ENCODE peak calls at places on chromosomes 7 and 10, in ten cellular contexts. I is transverse colon, Y is body of pancreas, K is GM10248, Q is Panc1, R is Calu3, X is ovary, S is choroid plexus epithelial cell, U is mammary epithelial cell, W is K562. J is an unnamed sample.

GRCh38 chr7:32069251-32069650 is 956 bp downstream of the PDE1C start:
- DNase-seq in I (no peak), Y (no peak), K (no peak), Q (no peak), R (no peak), X (no peak), S (no peak), U (peak), W (no peak), J (no peak)

GRCh38 chr7:127362364-127363027 is 30.0 kb downstream of the ZNF800 start:
- DNase-seq in I (no peak), Y (no peak), K (no peak), Q (no peak), R (no peak), X (no peak), S (no peak), U (no peak), W (no peak), J (no peak)

GRCh38 chr10:50540826-50541122 is 83.0 kb downstream of the SGMS1 start:
- DNase-seq in I (no peak), Y (no peak), K (no peak), Q (no peak), R (no peak), X (no peak), S (no peak), U (no peak), W (no peak), J (no peak)

GRCh38 chr10:95431900-95432342 is 129.2 kb downstream of the SORBS1 start:
- DNase-seq in I (no peak), Y (no peak), K (no peak), Q (no peak), R (no peak), X (no peak), S (peak), U (peak), W (no peak), J (peak)

GRCh38 chr7:105600720-105601550 is 19.6 kb upstream of the EFCAB10 start:
- DNase-seq in I (no peak), Y (no peak), K (no peak), Q (no peak), R (no peak), X (no peak), S (no peak), U (peak), W (peak), J (no peak)

GRCh38 chr7:132580277-132580676 is 4.0 kb upstream of the PLXNA4 start:
- DNase-seq in I (no peak), Y (no peak), K (no peak), Q (no peak), R (no peak), X (no peak), S (peak), U (peak), W (peak), J (no peak)

GRCh38 chr7:98126311-98127142 is 19.9 kb downstream of the LMTK2 start:
- DNase-seq in I (no peak), Y (no peak), K (no peak), Q (no peak), R (no peak), X (no peak), S (no peak), U (no peak), W (no peak), J (no peak)

GRCh38 chr7:24741691-24742639 is 15.3 kb downstream of the GSDME start:
- DNase-seq in I (no peak), Y (peak), K (no peak), Q (no peak), R (no peak), X (peak), S (peak), U (peak), W (no peak), J (no peak)

GRCh38 chr10:75140246-75140645 is 28.8 kb downstream of the SAMD8 start:
- DNase-seq in I (no peak), Y (no peak), K (no peak), Q (no peak), R (no peak), X (no peak), S (no peak), U (no peak), W (no peak), J (no peak)

GRCh38 chr10:78685466-78686163 is 383.2 kb upstream of the ZMIZ1 start:
- DNase-seq in I (no peak), Y (no peak), K (no peak), Q (no peak), R (peak), X (no peak), S (peak), U (no peak), W (no peak), J (no peak)

GRCh38 chr10:69567920-69568319 is 5.3 kb downstream of the NEUROG3 start:
- DNase-seq in I (peak), Y (peak), K (no peak), Q (no peak), R (peak), X (no peak), S (peak), U (peak), W (peak), J (no peak)

GRCh38 chr7:2036786-2037185 is 196.0 kb downstream of the MAD1L1 start:
- DNase-seq in I (no peak), Y (no peak), K (no peak), Q (no peak), R (no peak), X (no peak), S (no peak), U (no peak), W (no peak), J (no peak)

GRCh38 chr10:25858076-25858475 is 76.0 kb upstream of the MYO3A start:
- DNase-seq in I (no peak), Y (no peak), K (no peak), Q (no peak), R (no peak), X (no peak), S (no peak), U (no peak), W (no peak), J (no peak)

GRCh38 chr7:45293295-45293942 is 135.8 kb downstream of the RAMP3 start:
- DNase-seq in I (no peak), Y (no peak), K (no peak), Q (no peak), R (no peak), X (no peak), S (no peak), U (no peak), W (no peak), J (no peak)

GRCh38 chr7:125670926-125671572 is 741.4 kb upstream of the POT1 start:
- DNase-seq in I (no peak), Y (no peak), K (peak), Q (peak), R (no peak), X (no peak), S (peak), U (peak), W (peak), J (no peak)

GRCh38 chr10:61902448-61903183 is 1.1 kb downstream of the ARID5B start:
- DNase-seq in I (peak), Y (peak), K (peak), Q (peak), R (peak), X (peak), S (peak), U (peak), W (peak), J (peak)
- TF ChIP-seq CTCF in I (peak), Y (peak), K (peak), Q (peak), R (no peak), X (no peak), S (peak), U (peak), W (peak), J (no peak)

GRCh38 chr7:112790651-112790973 is 419 bp upstream of the TMEM168 start:
- DNase-seq in I (no peak), Y (no peak), K (peak), Q (no peak), R (no peak), X (no peak), S (peak), U (no peak), W (no peak), J (peak)

GRCh38 chr7:112788778-112789343 is 1.3 kb downstream of the TMEM168 start:
- DNase-seq in I (peak), Y (no peak), K (no peak), Q (no peak), R (no peak), X (no peak), S (no peak), U (no peak), W (no peak), J (no peak)

GRCh38 chr7:112791465-112792168 is 1.4 kb upstream of the TMEM168 start:
- DNase-seq in I (no peak), Y (no peak), K (no peak), Q (no peak), R (peak), X (no peak), S (no peak), U (no peak), W (no peak), J (no peak)

GRCh38 chr7:112789453-112789823 is 755 bp downstream of the TMEM168 start:
- DNase-seq in I (no peak), Y (no peak), K (peak), Q (no peak), R (no peak), X (no peak), S (no peak), U (no peak), W (no peak), J (no peak)

GRCh38 chr7:112789824-112790650 is at the start of gene TMEM168:
- DNase-seq in I (peak), Y (peak), K (peak), Q (no peak), R (peak), X (peak), S (peak), U (peak), W (peak), J (peak)
- TF ChIP-seq CTCF in I (no peak), Y (no peak), K (no peak), Q (no peak), R (no peak), X (no peak), S (peak), U (no peak), W (peak), J (no peak)

GRCh38 chr7:101410743-101411476 is 48.2 kb downstream of the COL26A1 start:
- DNase-seq in I (peak), Y (peak), K (peak), Q (no peak), R (peak), X (no peak), S (peak), U (no peak), W (peak), J (peak)

GRCh38 chr7:101412976-101413375 is 50.3 kb downstream of the COL26A1 start:
- DNase-seq in I (no peak), Y (no peak), K (no peak), Q (no peak), R (no peak), X (no peak), S (no peak), U (no peak), W (no peak), J (no peak)

GRCh38 chr7:101405474-101406067 is 42.9 kb downstream of the COL26A1 start:
- DNase-seq in I (no peak), Y (no peak), K (peak), Q (no peak), R (no peak), X (no peak), S (no peak), U (no peak), W (no peak), J (no peak)

DNA sequence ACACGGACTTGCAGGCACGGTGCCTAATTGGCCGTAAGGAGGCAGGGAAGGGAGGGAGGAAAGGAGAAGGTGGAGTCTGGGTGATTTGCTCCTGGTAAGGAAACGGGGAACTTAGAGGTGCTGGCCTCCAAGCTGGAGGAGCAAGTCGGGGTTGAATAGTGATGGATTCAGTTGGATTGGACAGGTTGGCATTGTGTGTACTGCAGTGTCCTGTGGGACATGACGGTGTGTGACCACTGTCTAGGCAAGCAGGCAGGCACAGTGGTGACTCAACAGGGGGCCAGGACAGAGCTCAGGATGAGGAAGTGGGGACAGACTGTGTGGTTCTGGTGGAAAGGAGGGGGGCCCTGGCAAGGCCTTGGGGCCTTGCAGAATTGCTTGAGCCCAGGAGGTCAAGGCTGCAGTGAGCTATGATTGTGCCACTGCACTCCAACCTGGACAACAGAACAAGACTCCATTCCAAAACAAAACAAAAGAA is 48.8 kb downstream of the COL26A1 start:
- DNase-seq in I (no peak), Y (no peak), K (no peak), Q (no peak), R (no peak), X (no peak), S (no peak), U (no peak), W (no peak), J (no peak)
- TF ChIP-seq CTCF in I (no peak), Y (no peak), K (no peak), Q (no peak), R (no peak), X (no peak), S (no peak), U (no peak), W (peak), J (no peak)

DNA sequence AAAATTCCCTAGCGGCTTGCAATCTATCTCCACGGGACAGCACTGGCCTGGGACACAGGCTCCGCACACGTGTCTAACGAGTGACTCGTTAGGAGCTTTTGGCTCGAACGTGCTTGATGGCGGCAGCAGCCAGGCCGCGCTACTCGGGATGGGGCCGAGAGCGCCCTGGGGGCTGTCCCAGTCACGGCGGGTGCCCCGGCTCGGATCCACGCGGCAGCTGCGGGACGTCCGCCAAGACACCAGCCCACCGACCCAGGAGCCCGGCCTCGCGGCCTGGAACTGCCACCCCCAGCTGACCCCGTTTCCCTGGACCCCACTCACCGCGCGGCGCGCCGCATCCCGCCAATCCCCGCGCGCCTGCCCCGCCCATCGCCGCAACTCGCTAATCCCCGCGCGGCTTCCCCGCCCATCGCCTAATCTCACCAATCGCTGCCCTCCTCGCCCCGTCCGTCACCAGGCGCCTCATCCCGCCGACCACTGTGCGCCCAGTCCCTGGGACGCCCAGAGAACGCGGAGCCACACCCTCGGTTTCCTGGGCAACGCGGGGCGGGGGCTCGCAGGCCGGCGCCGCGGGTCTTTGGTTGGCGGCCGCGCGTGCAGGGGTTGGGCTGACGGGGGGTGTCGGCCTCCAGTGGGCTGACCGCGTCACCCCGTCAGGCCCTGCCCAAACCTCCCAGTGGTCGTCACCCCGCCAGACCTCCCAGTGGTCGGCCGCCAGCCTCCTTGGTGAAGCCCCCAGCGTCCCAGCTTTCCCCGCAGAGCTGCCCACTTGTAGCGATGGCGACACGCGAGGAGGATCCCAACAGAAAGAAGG is at the start of gene POLD2:
- DNase-seq in I (peak), Y (peak), K (peak), Q (peak), R (peak), X (peak), S (peak), U (peak), W (peak), J (peak)
- TF ChIP-seq CTCF in I (no peak), Y (peak), K (no peak), Q (no peak), R (no peak), X (no peak), S (no peak), U (no peak), W (no peak), J (no peak)

GRCh38 chr7:157411580-157411979 is 74.8 kb downstream of the DNAJB6 start:
- DNase-seq in I (peak), Y (no peak), K (no peak), Q (no peak), R (no peak), X (no peak), S (peak), U (no peak), W (peak), J (no peak)
- TF ChIP-seq CTCF in I (no peak), Y (no peak), K (no peak), Q (no peak), R (no peak), X (no peak), S (no peak), U (no peak), W (no peak), J (no peak)

GRCh38 chr7:121339082-121339481 is 10.3 kb downstream of the WNT16 start:
- DNase-seq in I (no peak), Y (no peak), K (no peak), Q (no peak), R (no peak), X (no peak), S (peak), U (no peak), W (no peak), J (no peak)

GRCh38 chr7:121334875-121335648 is 6.3 kb downstream of the WNT16 start:
- DNase-seq in I (no peak), Y (no peak), K (no peak), Q (no peak), R (no peak), X (no peak), S (peak), U (no peak), W (no peak), J (no peak)

GRCh38 chr7:121334376-121334775 is 5.6 kb downstream of the WNT16 start:
- DNase-seq in I (no peak), Y (no peak), K (no peak), Q (no peak), R (no peak), X (no peak), S (no peak), U (no peak), W (no peak), J (no peak)

GRCh38 chr7:121336579-121336978 is 7.8 kb downstream of the WNT16 start:
- DNase-seq in I (no peak), Y (no peak), K (no peak), Q (no peak), R (no peak), X (no peak), S (peak), U (no peak), W (no peak), J (no peak)

GRCh38 chr7:121337398-121337797 is 8.6 kb downstream of the WNT16 start:
- DNase-seq in I (no peak), Y (no peak), K (no peak), Q (no peak), R (peak), X (no peak), S (peak), U (no peak), W (no peak), J (no peak)
- TF ChIP-seq CTCF in I (peak), Y (peak), K (peak), Q (peak), R (no peak), X (no peak), S (peak), U (no peak), W (peak), J (peak)

J was measured in GM20000.